ENCODE peak calls at places on chromosome 18, in nine cellular contexts. One of them, this sample, is unnamed.

GRCh38 chr18:58363767-58364540 is 264.9 kb downstream of the ALPK2 start:
- DNase-seq in tibial artery: no peak
- DNase-seq in EH: peak; percentile 67
- DNase-seq in RWPE1: no peak
- DNase-seq in AG08396: peak; percentile 33
- DNase-seq in stimulated activated CD4-positive, alpha-beta T cell treated with anti-CD3 and anti-CD28 coated beads, Interleukin-2, amount 100 ng/mL, for 24 hours: no peak
- DNase-seq in cardiac muscle cell: no peak
- DNase-seq in HT1080: peak; percentile 70
- DNase-seq in PC-9: no peak
- DNase-seq in this sample: no peak

GRCh38 chr18:34153711-34154110 is 71.0 kb downstream of the NOL4 start:
- DNase-seq in tibial artery: no peak
- DNase-seq in EH: no peak
- DNase-seq in RWPE1: no peak
- DNase-seq in AG08396: no peak
- DNase-seq in stimulated activated CD4-positive, alpha-beta T cell treated with anti-CD3 and anti-CD28 coated beads, Interleukin-2, amount 100 ng/mL, for 24 hours: no peak
- DNase-seq in cardiac muscle cell: no peak
- DNase-seq in HT1080: peak; percentile 65
- DNase-seq in PC-9: no peak
- DNase-seq in this sample: no peak

GRCh38 chr18:73691118-73691517 is 456.5 kb downstream of the FBXO15 start:
- DNase-seq in tibial artery: no peak
- DNase-seq in EH: peak; percentile 88
- DNase-seq in RWPE1: no peak
- DNase-seq in AG08396: peak; percentile 58
- DNase-seq in stimulated activated CD4-positive, alpha-beta T cell treated with anti-CD3 and anti-CD28 coated beads, Interleukin-2, amount 100 ng/mL, for 24 hours: no peak
- DNase-seq in cardiac muscle cell: no peak
- DNase-seq in HT1080: peak; percentile 63
- DNase-seq in PC-9: no peak
- DNase-seq in this sample: no peak

GRCh38 chr18:57812126-57812477 is 9.0 kb upstream of the ATP8B1 start:
- DNase-seq in tibial artery: no peak
- DNase-seq in EH: no peak
- DNase-seq in RWPE1: no peak
- DNase-seq in AG08396: no peak
- DNase-seq in stimulated activated CD4-positive, alpha-beta T cell treated with anti-CD3 and anti-CD28 coated beads, Interleukin-2, amount 100 ng/mL, for 24 hours: no peak
- DNase-seq in cardiac muscle cell: no peak
- DNase-seq in HT1080: no peak
- DNase-seq in PC-9: no peak
- DNase-seq in this sample: no peak

GRCh38 chr18:21275645-21276044 is 33.6 kb downstream of the GREB1L start:
- DNase-seq in tibial artery: no peak
- DNase-seq in EH: no peak
- DNase-seq in RWPE1: no peak
- DNase-seq in AG08396: no peak
- DNase-seq in stimulated activated CD4-positive, alpha-beta T cell treated with anti-CD3 and anti-CD28 coated beads, Interleukin-2, amount 100 ng/mL, for 24 hours: no peak
- DNase-seq in cardiac muscle cell: no peak
- DNase-seq in HT1080: no peak
- DNase-seq in PC-9: no peak
- DNase-seq in this sample: no peak

GRCh38 chr18:55582325-55582724 is 5.7 kb downstream of the TCF4 start:
- DNase-seq in tibial artery: no peak
- DNase-seq in EH: no peak
- DNase-seq in RWPE1: no peak
- DNase-seq in AG08396: no peak
- DNase-seq in stimulated activated CD4-positive, alpha-beta T cell treated with anti-CD3 and anti-CD28 coated beads, Interleukin-2, amount 100 ng/mL, for 24 hours: no peak
- DNase-seq in cardiac muscle cell: no peak
- DNase-seq in HT1080: no peak
- DNase-seq in PC-9: no peak
- DNase-seq in this sample: no peak

GRCh38 chr18:45243347-45244095 is 371.8 kb upstream of the SLC14A2 start:
- DNase-seq in tibial artery: no peak
- DNase-seq in EH: peak; percentile 79
- DNase-seq in RWPE1: no peak
- DNase-seq in AG08396: peak; percentile 16
- DNase-seq in stimulated activated CD4-positive, alpha-beta T cell treated with anti-CD3 and anti-CD28 coated beads, Interleukin-2, amount 100 ng/mL, for 24 hours: no peak
- DNase-seq in cardiac muscle cell: no peak
- DNase-seq in HT1080: no peak
- DNase-seq in PC-9: no peak
- DNase-seq in this sample: no peak

GRCh38 chr18:7605705-7606104 is 38.6 kb downstream of the PTPRM start:
- DNase-seq in tibial artery: no peak
- DNase-seq in EH: no peak
- DNase-seq in RWPE1: no peak
- DNase-seq in AG08396: no peak
- DNase-seq in stimulated activated CD4-positive, alpha-beta T cell treated with anti-CD3 and anti-CD28 coated beads, Interleukin-2, amount 100 ng/mL, for 24 hours: no peak
- DNase-seq in cardiac muscle cell: no peak
- DNase-seq in HT1080: no peak
- DNase-seq in PC-9: no peak
- DNase-seq in this sample: no peak

GRCh38 chr18:79872423-79872822 is 74.7 kb downstream of the KCNG2 start:
- DNase-seq in tibial artery: no peak
- DNase-seq in EH: no peak
- DNase-seq in RWPE1: no peak
- DNase-seq in AG08396: no peak
- DNase-seq in stimulated activated CD4-positive, alpha-beta T cell treated with anti-CD3 and anti-CD28 coated beads, Interleukin-2, amount 100 ng/mL, for 24 hours: no peak
- DNase-seq in cardiac muscle cell: no peak
- DNase-seq in HT1080: no peak
- DNase-seq in PC-9: no peak
- DNase-seq in this sample: no peak

GRCh38 chr18:5424903-5425302 is 118.9 kb downstream of the EPB41L3 start:
- DNase-seq in tibial artery: no peak
- DNase-seq in EH: peak; percentile 7
- DNase-seq in RWPE1: no peak
- DNase-seq in AG08396: no peak
- DNase-seq in stimulated activated CD4-positive, alpha-beta T cell treated with anti-CD3 and anti-CD28 coated beads, Interleukin-2, amount 100 ng/mL, for 24 hours: no peak
- DNase-seq in cardiac muscle cell: peak; percentile 43
- DNase-seq in HT1080: peak; percentile 44
- DNase-seq in PC-9: no peak
- DNase-seq in this sample: no peak

GRCh38 chr18:46632401-46633089 is 24.5 kb downstream of the LOXHD1 start:
- DNase-seq in tibial artery: no peak
- DNase-seq in EH: peak; percentile 2
- DNase-seq in RWPE1: peak; percentile 79
- DNase-seq in AG08396: no peak
- DNase-seq in stimulated activated CD4-positive, alpha-beta T cell treated with anti-CD3 and anti-CD28 coated beads, Interleukin-2, amount 100 ng/mL, for 24 hours: no peak
- DNase-seq in cardiac muscle cell: no peak
- DNase-seq in HT1080: peak; percentile 89
- DNase-seq in PC-9: no peak
- DNase-seq in this sample: no peak

GRCh38 chr18:1094408-1094807 is 189.7 kb downstream of the ADCYAP1 start:
- DNase-seq in tibial artery: no peak
- DNase-seq in EH: peak; percentile 45
- DNase-seq in RWPE1: peak; percentile 69
- DNase-seq in AG08396: peak; percentile 6
- DNase-seq in stimulated activated CD4-positive, alpha-beta T cell treated with anti-CD3 and anti-CD28 coated beads, Interleukin-2, amount 100 ng/mL, for 24 hours: no peak
- DNase-seq in cardiac muscle cell: no peak
- DNase-seq in HT1080: peak; percentile 79
- DNase-seq in PC-9: no peak
- DNase-seq in this sample: no peak

GRCh38 chr18:35407871-35408481 is 30.8 kb upstream of the ZNF396 start:
- DNase-seq in tibial artery: no peak
- DNase-seq in EH: peak; percentile 75
- DNase-seq in RWPE1: peak; percentile 33
- DNase-seq in AG08396: peak; percentile 51
- DNase-seq in stimulated activated CD4-positive, alpha-beta T cell treated with anti-CD3 and anti-CD28 coated beads, Interleukin-2, amount 100 ng/mL, for 24 hours: peak; percentile 50
- DNase-seq in cardiac muscle cell: peak; percentile 79
- DNase-seq in HT1080: peak; percentile 72
- DNase-seq in PC-9: no peak
- DNase-seq in this sample: peak; percentile 61

GRCh38 chr18:7133181-7133580 is 15.6 kb upstream of the LAMA1 start:
- DNase-seq in tibial artery: no peak
- DNase-seq in EH: peak; percentile 61
- DNase-seq in RWPE1: no peak
- DNase-seq in AG08396: peak; percentile 24
- DNase-seq in stimulated activated CD4-positive, alpha-beta T cell treated with anti-CD3 and anti-CD28 coated beads, Interleukin-2, amount 100 ng/mL, for 24 hours: no peak
- DNase-seq in cardiac muscle cell: no peak
- DNase-seq in HT1080: peak; percentile 44
- DNase-seq in PC-9: no peak
- DNase-seq in this sample: no peak

GRCh38 chr18:34595673-34596072 is 114.4 kb upstream of the DTNA start:
- DNase-seq in tibial artery: no peak
- DNase-seq in EH: peak; percentile 17
- DNase-seq in RWPE1: no peak
- DNase-seq in AG08396: no peak
- DNase-seq in stimulated activated CD4-positive, alpha-beta T cell treated with anti-CD3 and anti-CD28 coated beads, Interleukin-2, amount 100 ng/mL, for 24 hours: no peak
- DNase-seq in cardiac muscle cell: no peak
- DNase-seq in HT1080: peak; percentile 15
- DNase-seq in PC-9: no peak
- DNase-seq in this sample: no peak

GRCh38 chr18:40935423-40935822 is 1019.6 kb upstream of the PIK3C3 start:
- DNase-seq in tibial artery: no peak
- DNase-seq in EH: peak; percentile 33
- DNase-seq in RWPE1: peak; percentile 0
- DNase-seq in AG08396: peak; percentile 3
- DNase-seq in stimulated activated CD4-positive, alpha-beta T cell treated with anti-CD3 and anti-CD28 coated beads, Interleukin-2, amount 100 ng/mL, for 24 hours: no peak
- DNase-seq in cardiac muscle cell: peak; percentile 6
- DNase-seq in HT1080: peak; percentile 49
- DNase-seq in PC-9: no peak
- DNase-seq in this sample: no peak

GRCh38 chr18:27843783-27844415 is 333.0 kb downstream of the CDH2 start:
- DNase-seq in tibial artery: no peak
- DNase-seq in EH: peak; percentile 85
- DNase-seq in RWPE1: peak; percentile 46
- DNase-seq in AG08396: no peak
- DNase-seq in stimulated activated CD4-positive, alpha-beta T cell treated with anti-CD3 and anti-CD28 coated beads, Interleukin-2, amount 100 ng/mL, for 24 hours: no peak
- DNase-seq in cardiac muscle cell: no peak
- DNase-seq in HT1080: peak; percentile 92
- DNase-seq in PC-9: peak; percentile 35
- DNase-seq in this sample: no peak

GRCh38 chr18:27661320-27662049 is 476.4 kb upstream of the CHST9 start:
- DNase-seq in tibial artery: no peak
- DNase-seq in EH: no peak
- DNase-seq in RWPE1: no peak
- DNase-seq in AG08396: no peak
- DNase-seq in stimulated activated CD4-positive, alpha-beta T cell treated with anti-CD3 and anti-CD28 coated beads, Interleukin-2, amount 100 ng/mL, for 24 hours: no peak
- DNase-seq in cardiac muscle cell: no peak
- DNase-seq in HT1080: no peak
- DNase-seq in PC-9: no peak
- DNase-seq in this sample: no peak

GRCh38 chr18:58605027-58606020 is 23.6 kb downstream of the ALPK2 start:
- DNase-seq in tibial artery: no peak
- DNase-seq in EH: peak; percentile 81
- DNase-seq in RWPE1: no peak
- DNase-seq in AG08396: peak; percentile 26
- DNase-seq in stimulated activated CD4-positive, alpha-beta T cell treated with anti-CD3 and anti-CD28 coated beads, Interleukin-2, amount 100 ng/mL, for 24 hours: peak; percentile 62
- DNase-seq in cardiac muscle cell: no peak
- DNase-seq in HT1080: peak; percentile 84
- DNase-seq in PC-9: peak; percentile 81
- DNase-seq in this sample: no peak

GRCh38 chr18:45657357-45658335 is 42.4 kb downstream of the SLC14A2 start:
- DNase-seq in tibial artery: no peak
- DNase-seq in EH: peak; percentile 25
- DNase-seq in RWPE1: no peak
- DNase-seq in AG08396: no peak
- DNase-seq in stimulated activated CD4-positive, alpha-beta T cell treated with anti-CD3 and anti-CD28 coated beads, Interleukin-2, amount 100 ng/mL, for 24 hours: no peak
- DNase-seq in cardiac muscle cell: no peak
- DNase-seq in HT1080: peak; percentile 69
- DNase-seq in PC-9: no peak
- DNase-seq in this sample: no peak

GRCh38 chr18:27261769-27262549 is 76.9 kb upstream of the CHST9 start:
- DNase-seq in tibial artery: no peak
- DNase-seq in EH: no peak
- DNase-seq in RWPE1: no peak
- DNase-seq in AG08396: no peak
- DNase-seq in stimulated activated CD4-positive, alpha-beta T cell treated with anti-CD3 and anti-CD28 coated beads, Interleukin-2, amount 100 ng/mL, for 24 hours: no peak
- DNase-seq in cardiac muscle cell: no peak
- DNase-seq in HT1080: no peak
- DNase-seq in PC-9: no peak
- DNase-seq in this sample: no peak

GRCh38 chr18:62631173-62631572 is 84.2 kb upstream of the PHLPP1 start:
- DNase-seq in tibial artery: no peak
- DNase-seq in EH: peak; percentile 16
- DNase-seq in RWPE1: no peak
- DNase-seq in AG08396: no peak
- DNase-seq in stimulated activated CD4-positive, alpha-beta T cell treated with anti-CD3 and anti-CD28 coated beads, Interleukin-2, amount 100 ng/mL, for 24 hours: no peak
- DNase-seq in cardiac muscle cell: no peak
- DNase-seq in HT1080: no peak
- DNase-seq in PC-9: no peak
- DNase-seq in this sample: no peak

GRCh38 chr18:596288-596881 is 403 bp upstream of the CLUL1 start:
- DNase-seq in tibial artery: no peak
- DNase-seq in EH: peak; percentile 20
- DNase-seq in RWPE1: peak; percentile 73
- DNase-seq in AG08396: no peak
- DNase-seq in stimulated activated CD4-positive, alpha-beta T cell treated with anti-CD3 and anti-CD28 coated beads, Interleukin-2, amount 100 ng/mL, for 24 hours: peak; percentile 67
- DNase-seq in cardiac muscle cell: peak; percentile 72
- DNase-seq in HT1080: no peak
- DNase-seq in PC-9: no peak
- DNase-seq in this sample: no peak

GRCh38 chr18:34796013-34796657 is 86.0 kb downstream of the DTNA start:
- DNase-seq in tibial artery: no peak
- DNase-seq in EH: no peak
- DNase-seq in RWPE1: no peak
- DNase-seq in AG08396: no peak
- DNase-seq in stimulated activated CD4-positive, alpha-beta T cell treated with anti-CD3 and anti-CD28 coated beads, Interleukin-2, amount 100 ng/mL, for 24 hours: no peak
- DNase-seq in cardiac muscle cell: no peak
- DNase-seq in HT1080: no peak
- DNase-seq in PC-9: no peak
- DNase-seq in this sample: no peak